ENCODE peak calls at places on chromosomes 12 and 14, in four cellular contexts. N is right lobe of liver; O is tibial nerve; I is CD4-positive, CD25-positive, alpha-beta regulatory T cell. L is an unnamed sample.

GRCh38 chr14:72939630-72940029 is 13.4 kb downstream of the DCAF4 start:
- DNase-seq in N (no peak), O (no peak), I (no peak), L (no peak)

GRCh38 chr14:80681651-80682050 is 259.9 kb downstream of the CEP128 start:
- DNase-seq in N (no peak), O (no peak), I (no peak), L (no peak)

GRCh38 chr14:75939200-75939599 is 42.6 kb downstream of the TGFB3 start:
- DNase-seq in N (no peak), O (no peak), I (no peak), L (no peak)

GRCh38 chr12:5648692-5649338 is 216.9 kb downstream of the NTF3 start:
- DNase-seq in N (no peak), O (no peak), I (peak; percentile 3), L (peak; percentile 39)

GRCh38 chr12:59637657-59638150 is 41.9 kb downstream of the SLC16A7 start:
- DNase-seq in N (no peak), O (no peak), I (no peak), L (no peak)

GRCh38 chr14:22836301-22837058 is at the start of gene MMP14:
- DNase-seq in N (peak; percentile 65), O (peak; percentile 80), I (no peak), L (peak; percentile 75)

GRCh38 chr12:19546611-19547162 is 107.4 kb downstream of the AEBP2 start:
- DNase-seq in N (no peak), O (no peak), I (no peak), L (no peak)

GRCh38 chr14:92903359-92903758 is 19.6 kb upstream of the CHGA start:
- DNase-seq in N (no peak), O (no peak), I (no peak), L (no peak)

GRCh38 chr12:90959538-90960139 is 4.7 kb upstream of the CCER1 start:
- DNase-seq in N (no peak), O (no peak), I (peak; percentile 44), L (no peak)

GRCh38 chr12:120242275-120242799 is 23.2 kb downstream of the PXN start:
- DNase-seq in N (no peak), O (no peak), I (no peak), L (no peak)

GRCh38 chr12:56461235-56462159 is 6.9 kb upstream of the SPRYD4 start:
- DNase-seq in N (no peak), O (no peak), I (no peak), L (no peak)

GRCh38 chr14:100323121-100323941 is at the start of gene SLC25A47:
- DNase-seq in N (peak; percentile 81), O (no peak), I (no peak), L (no peak)

GRCh38 chr14:52906141-52906601 is 44.7 kb downstream of the FERMT2 start:
- DNase-seq in N (no peak), O (no peak), I (no peak), L (no peak)

GRCh38 chr14:105879503-105879866 is 353.1 kb downstream of the TMEM121 start:
- DNase-seq in N (peak; percentile 10), O (no peak), I (no peak), L (no peak)

GRCh38 chr14:105877645-105878044 is 351.3 kb downstream of the TMEM121 start:
- DNase-seq in N (no peak), O (no peak), I (no peak), L (no peak)

GRCh38 chr14:105878125-105878524 is 351.7 kb downstream of the TMEM121 start:
- DNase-seq in N (peak; percentile 3), O (peak; percentile 8), I (no peak), L (no peak)

GRCh38 chr14:105879867-105880561 is 353.6 kb downstream of the TMEM121 start:
- DNase-seq in N (peak; percentile 13), O (peak; percentile 7), I (no peak), L (no peak)

GRCh38 chr14:105878554-105878953 is 352.2 kb downstream of the TMEM121 start:
- DNase-seq in N (no peak), O (no peak), I (no peak), L (no peak)
- H3K9me3 ChIP-seq in N (no peaks in the 10 kb centered on the region), O (peaks cover 4% of the 10 kb centered on the region), I (no peaks in the 10 kb centered on the region), L (no peaks in the 10 kb centered on the region)

DNA sequence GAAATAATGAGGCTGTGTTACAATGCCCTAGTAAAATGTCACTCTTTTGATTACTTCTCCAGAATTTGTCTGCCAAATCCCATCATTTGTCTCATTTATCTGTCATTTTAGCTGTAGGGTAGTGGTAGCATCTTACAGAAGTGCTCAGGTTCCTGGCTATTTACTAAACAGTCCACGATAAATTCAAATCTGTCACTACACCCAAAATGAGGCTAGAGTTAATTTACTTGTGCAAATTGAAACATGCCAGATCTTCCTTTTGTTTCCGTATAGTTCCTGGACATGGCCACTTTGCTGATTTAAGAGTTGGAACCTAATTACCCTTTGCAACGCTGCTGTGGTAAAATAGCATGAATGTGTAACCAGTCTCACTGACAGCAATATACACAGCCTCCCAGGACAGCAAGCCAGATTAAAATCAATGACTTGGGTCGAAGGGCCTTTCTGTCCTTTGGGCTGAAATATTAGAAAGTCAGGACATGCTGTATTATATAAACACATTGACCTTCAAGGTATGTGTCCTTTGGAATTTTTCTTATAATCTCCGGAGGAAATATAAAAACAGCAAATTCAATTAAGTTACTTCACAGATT is 485.4 kb downstream of the MDGA2 start:
- DNase-seq in N (no peak), O (no peak), I (no peak), L (no peak)
- H3K9me3 ChIP-seq in N (no peaks in the 10 kb centered on the region), O (no peaks in the 10 kb centered on the region), I (no peaks in the 10 kb centered on the region), L (no peaks in the 10 kb centered on the region)

DNA sequence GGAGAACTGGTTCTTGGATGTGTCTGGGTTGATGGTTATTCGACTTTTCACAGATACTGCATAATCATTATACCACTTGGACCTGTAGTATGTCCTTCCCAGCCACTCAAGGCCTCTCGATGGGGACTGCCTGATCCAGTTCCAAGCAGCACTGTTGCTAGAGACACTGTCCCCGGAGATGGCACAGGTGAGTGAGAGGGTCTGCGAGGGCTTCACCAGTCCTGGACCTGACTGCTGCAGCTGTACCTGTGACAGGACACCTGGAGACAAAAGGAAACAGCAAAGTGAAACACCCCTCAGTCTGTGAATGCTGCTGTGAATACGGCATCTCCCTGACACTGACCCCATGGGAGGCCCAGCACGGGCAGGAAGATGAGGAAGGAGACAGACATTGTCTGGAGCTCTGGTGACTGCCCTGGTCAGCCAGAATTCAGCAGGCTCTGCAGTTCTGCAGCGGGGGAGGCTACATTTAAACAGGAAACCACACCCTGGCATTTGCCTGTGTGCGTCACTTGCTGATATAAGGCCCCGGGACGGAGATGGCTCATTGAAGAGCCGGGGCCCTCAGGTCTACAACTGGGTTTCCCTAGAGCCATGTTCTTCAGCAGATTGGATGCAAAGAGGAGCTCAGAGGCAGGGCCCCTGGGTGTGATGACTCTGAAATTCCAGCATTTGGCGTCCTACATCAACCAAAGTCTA is 413.6 kb downstream of the TMEM121 start:
- DNase-seq in N (no peak), O (no peak), I (peak; percentile 56), L (no peak)
- H3K9me3 ChIP-seq in N (no peaks in the 10 kb centered on the region), O (peaks cover 65% of the 10 kb centered on the region), I (peaks cover 9% of the 10 kb centered on the region), L (peaks cover 17% of the 10 kb centered on the region)

GRCh38 chr14:25477699-25478098 is 427.8 kb upstream of the STXBP6 start:
- DNase-seq in N (no peak), O (no peak), I (no peak), L (no peak)
- H3K9me3 ChIP-seq in N (no peaks in the 10 kb centered on the region), O (no peaks in the 10 kb centered on the region), I (no peaks in the 10 kb centered on the region), L (no peaks in the 10 kb centered on the region)

GRCh38 chr14:68103841-68104240 is 284.3 kb downstream of the RAD51B start:
- DNase-seq in N (no peak), O (no peak), I (no peak), L (no peak)

GRCh38 chr14:68097727-68098126 is 278.1 kb downstream of the RAD51B start:
- DNase-seq in N (no peak), O (no peak), I (no peak), L (no peak)

GRCh38 chr14:68094158-68094557 is 274.6 kb downstream of the RAD51B start:
- DNase-seq in N (no peak), O (no peak), I (no peak), L (no peak)

GRCh38 chr14:68099348-68100045 is 279.9 kb downstream of the RAD51B start:
- DNase-seq in N (no peak), O (no peak), I (no peak), L (no peak)

GRCh38 chr14:68098834-68099233 is 279.3 kb downstream of the RAD51B start:
- DNase-seq in N (no peak), O (no peak), I (no peak), L (no peak)
- H3K9me3 ChIP-seq in N (peaks cover 5% of the 10 kb centered on the region), O (peaks cover 19% of the 10 kb centered on the region), I (peaks cover 19% of the 10 kb centered on the region), L (peaks cover 26% of the 10 kb centered on the region)

L was measured in mucosa of descending colon.